ENCODE peak calls at places on chromosome X, in five cellular contexts. E, M, W, Y and T are unnamed samples.
A peak's percentile ranks its signal among the peaks of the same experiment; 100 is the strongest.

GRCh38 chrX:147476008-147476407 is 435.7 kb upstream of the FMR1 start:
- DNase-seq in E (no peak), M (peak; percentile 1), Y (no peak), W (peak; percentile 37), T (no peak)

GRCh38 chrX:42246814-42247213 is 323.5 kb upstream of the CASK start:
- DNase-seq in Y (no peak), M (no peak), E (no peak), W (no peak), T (no peak)

GRCh38 chrX:13721819-13722527 is 12.4 kb downstream of the TRAPPC2 start:
- DNase-seq in W (peak; percentile 81), M (no peak), Y (no peak), E (no peak), T (no peak)

GRCh38 chrX:63747331-63747730 is 37.7 kb downstream of the ARHGEF9 start:
- DNase-seq in W (peak; percentile 39), Y (no peak), M (no peak), E (no peak), T (no peak)

GRCh38 chrX:74119016-74119910 is 184.7 kb upstream of the ZCCHC13 start:
- DNase-seq in W (peak; percentile 65), M (no peak), E (no peak), Y (no peak), T (no peak)

GRCh38 chrX:68480969-68481368 is 17.9 kb upstream of the YIPF6 start:
- DNase-seq in Y (no peak), W (no peak), E (no peak), M (no peak), T (no peak)

GRCh38 chrX:120794525-120794975 is 81.1 kb downstream of the CT47B1 start:
- DNase-seq in W (peak; percentile 35), M (no peak), E (no peak), Y (no peak), T (no peak)

GRCh38 chrX:20116087-20116574 is 576 bp downstream of the MAP7D2 start:
- DNase-seq in Y (no peak), W (no peak), E (peak; percentile 58), M (peak; percentile 3), T (no peak)

GRCh38 chrX:45852884-45853283 is 652.2 kb upstream of the DIPK2B start:
- DNase-seq in E (no peak), W (peak; percentile 17), Y (no peak), M (no peak), T (no peak)

GRCh38 chrX:13250831-13251612 is 68.8 kb downstream of the ATXN3L start:
- DNase-seq in E (no peak), W (peak; percentile 79), M (no peak), Y (no peak), T (no peak)

GRCh38 chrX:107725761-107726555 is 49.6 kb downstream of the TSC22D3 start:
- DNase-seq in E (no peak), W (no peak), M (no peak), Y (no peak), T (no peak)

GRCh38 chrX:11341274-11342256 is 48.4 kb downstream of the AMELX start:
- DNase-seq in M (no peak), W (peak; percentile 62), E (peak; percentile 17), Y (peak; percentile 17), T (no peak)

GRCh38 chrX:41441934-41442823 is 5.0 kb upstream of the NYX start:
- DNase-seq in Y (peak; percentile 83), M (peak; percentile 89), E (peak; percentile 55), W (peak; percentile 82), T (no peak)

GRCh38 chrX:150763810-150764209 is 70.6 kb downstream of the MTMR1 start:
- DNase-seq in M (no peak), E (no peak), Y (no peak), W (peak; percentile 37), T (no peak)

GRCh38 chrX:45264865-45265264 is 64.2 kb upstream of the DIPK2B start:
- DNase-seq in W (no peak), Y (peak; percentile 14), E (no peak), M (no peak), T (no peak)

GRCh38 chrX:69616520-69617203 is 749 bp downstream of the EDA start:
- DNase-seq in Y (peak; percentile 27), W (no peak), M (no peak), E (no peak), T (no peak)

GRCh38 chrX:41273638-41274037 is 60.3 kb upstream of the DDX3X start:
- DNase-seq in E (no peak), Y (no peak), W (no peak), M (no peak), T (no peak)

GRCh38 chrX:102535958-102536357 is 19.4 kb upstream of the TMSB15A start:
- DNase-seq in Y (no peak), M (no peak), E (no peak), W (no peak), T (no peak)

GRCh38 chrX:50579955-50580354 is 109.3 kb upstream of the DGKK start:
- DNase-seq in Y (no peak), W (peak; percentile 48), M (peak; percentile 6), E (peak; percentile 57), T (peak; percentile 3)